ENCODE peak calls at places on chromosome 12, in five cellular contexts. Z is LoVo, O is WERI-Rb-1, T is progenitor cell of endocrine pancreas, X is hippocampal formation. Y is an unnamed sample.

GRCh38 chr12:57552306-57552651 is 2.4 kb downstream of the KIF5A start:
- DNase-seq in Z (no peak), O (no peak), T (no peak), X (no peak), Y (no peak)

GRCh38 chr12:9223830-9224229 is 15.6 kb upstream of the PZP start:
- DNase-seq in Z (no peak), O (no peak), T (no peak), X (no peak), Y (no peak)

GRCh38 chr12:58364389-58365086 is 423.2 kb downstream of the ATP23 start:
- DNase-seq in Z (peak; percentile 49), O (no peak), T (no peak), X (no peak), Y (no peak)

GRCh38 chr12:27305673-27306504 is 26.7 kb upstream of the BMAL2 start:
- DNase-seq in Z (peak; percentile 69), O (no peak), T (no peak), X (no peak), Y (no peak)

GRCh38 chr12:112153181-112153899 is 28.0 kb downstream of the TRAFD1 start:
- DNase-seq in Z (no peak), O (no peak), T (no peak), X (no peak), Y (no peak)

GRCh38 chr12:3988519-3989217 is 115.5 kb upstream of the PARP11 start:
- DNase-seq in Z (no peak), O (no peak), T (no peak), X (no peak), Y (no peak)

GRCh38 chr12:121015825-121016766 is at the start of gene C12orf43:
- DNase-seq in Z (peak; percentile 95), O (peak; percentile 93), T (peak; percentile 79), X (peak; percentile 89), Y (peak; percentile 89)

GRCh38 chr12:122730215-122731014 is at the start of gene HCAR1:
- DNase-seq in Z (no peak), O (no peak), T (no peak), X (no peak), Y (peak; percentile 4)

GRCh38 chr12:76634074-76634570 is 74.6 kb upstream of the OSBPL8 start:
- DNase-seq in Z (no peak), O (no peak), T (no peak), X (no peak), Y (no peak)

GRCh38 chr12:96397756-96398421 is 2.4 kb downstream of the CDK17 start:
- DNase-seq in Z (no peak), O (no peak), T (no peak), X (no peak), Y (no peak)

GRCh38 chr12:48132826-48133225 is 13.7 kb downstream of the PFKM start:
- DNase-seq in Z (no peak), O (no peak), T (no peak), X (no peak), Y (no peak)

Y was measured in effector CD4-positive, alpha-beta T cell.